ENCODE peak calls at places on chromosomes 1 and 21, in nine cellular contexts. P is Caco-2, R is mammary epithelial cell, D is body of pancreas, J is AG10803, Z is trophoblast cell, A is Peyer's patch, N is GM12865, L is pancreas. E is an unnamed sample.

GRCh38 chr1:108114026-108114599 is 86.0 kb downstream of the SLC25A24 start:
- DNase-seq in P (no peak), R (no peak), D (no peak), J (no peak), Z (no peak), A (no peak), N (no peak), L (no peak), E (no peak)

GRCh38 chr1:41347276-41347675 is 14.0 kb upstream of the FOXO6 start:
- DNase-seq in P (no peak), R (peak; percentile 71), D (no peak), J (no peak), Z (peak; percentile 95), A (no peak), N (no peak), L (no peak), E (peak; percentile 70)

GRCh38 chr1:54297596-54298283 is 97.8 kb downstream of the MRPL37 start:
- DNase-seq in P (no peak), R (no peak), D (no peak), J (peak; percentile 40), Z (no peak), A (no peak), N (no peak), L (no peak), E (no peak)

GRCh38 chr1:219066631-219067349 is 106.9 kb upstream of the LYPLAL1 start:
- DNase-seq in P (no peak), R (peak; percentile 62), D (no peak), J (peak; percentile 73), Z (peak; percentile 78), A (no peak), N (peak; percentile 18), L (no peak), E (peak; percentile 56)

GRCh38 chr1:7704214-7705047 is 66.7 kb upstream of the VAMP3 start:
- DNase-seq in P (peak; percentile 92), R (peak; percentile 88), D (peak; percentile 95), J (peak; percentile 76), Z (peak; percentile 78), A (peak; percentile 96), N (peak; percentile 88), L (peak; percentile 93), E (peak; percentile 96)

GRCh38 chr1:115753830-115754229 is 14.7 kb downstream of the CASQ2 start:
- DNase-seq in P (no peak), R (no peak), D (peak; percentile 21), J (no peak), Z (peak; percentile 52), A (no peak), N (no peak), L (peak; percentile 22), E (no peak)

GRCh38 chr1:20107351-20107750 is 12.0 kb downstream of the PLA2G2D start:
- DNase-seq in P (no peak), R (no peak), D (no peak), J (no peak), Z (no peak), A (no peak), N (no peak), L (no peak), E (no peak)

GRCh38 chr1:234609528-234610042 is 393 bp downstream of the IRF2BP2 start:
- DNase-seq in P (no peak), R (no peak), D (peak; percentile 29), J (no peak), Z (no peak), A (no peak), N (peak; percentile 26), L (no peak), E (no peak)

GRCh38 chr1:50603274-50604271 is 180.3 kb upstream of the DMRTA2 start:
- DNase-seq in P (no peak), R (peak; percentile 88), D (no peak), J (peak; percentile 52), Z (no peak), A (no peak), N (peak; percentile 42), L (no peak), E (peak; percentile 95)

GRCh38 chr1:161176468-161177111 is 717 bp downstream of the B4GALT3 start:
- DNase-seq in P (no peak), R (no peak), D (no peak), J (no peak), Z (no peak), A (no peak), N (no peak), L (no peak), E (no peak)

GRCh38 chr1:161766102-161766981 is at the start of gene ATF6:
- DNase-seq in P (peak; percentile 87), R (peak; percentile 93), D (peak; percentile 94), J (peak; percentile 94), Z (peak; percentile 90), A (peak; percentile 87), N (peak; percentile 93), L (peak; percentile 91), E (peak; percentile 96)

GRCh38 chr1:40664791-40665190 is 691 bp downstream of the RIMS3 start:
- DNase-seq in P (no peak), R (no peak), D (no peak), J (no peak), Z (no peak), A (no peak), N (no peak), L (no peak), E (no peak)

GRCh38 chr1:226677121-226678020 is 61.7 kb downstream of the ITPKB start:
- DNase-seq in P (no peak), R (peak; percentile 93), D (no peak), J (peak; percentile 92), Z (peak; percentile 18), A (no peak), N (peak; percentile 52), L (no peak), E (peak; percentile 81)

GRCh38 chr1:184755226-184756065 is 788 bp upstream of the EDEM3 start:
- DNase-seq in P (no peak), R (no peak), D (no peak), J (peak; percentile 28), Z (peak; percentile 86), A (no peak), N (peak; percentile 36), L (no peak), E (peak; percentile 52)

GRCh38 chr1:243890576-243890975 is 40.5 kb upstream of the AKT3 start:
- DNase-seq in P (no peak), R (no peak), D (no peak), J (peak; percentile 95), Z (peak; percentile 48), A (no peak), N (no peak), L (no peak), E (peak; percentile 3)

GRCh38 chr1:100089082-100089481 is 43.6 kb downstream of the SASS6 start:
- DNase-seq in P (no peak), R (no peak), D (no peak), J (no peak), Z (no peak), A (no peak), N (no peak), L (no peak), E (no peak)

GRCh38 chr1:62117416-62117815 is 77.2 kb upstream of the L1TD1 start:
- DNase-seq in P (no peak), R (no peak), D (no peak), J (peak; percentile 56), Z (no peak), A (no peak), N (no peak), L (no peak), E (no peak)

GRCh38 chr1:40508375-40509341 is at the start of gene EXO5:
- DNase-seq in P (peak; percentile 79), R (peak; percentile 73), D (peak; percentile 75), J (peak; percentile 75), Z (peak; percentile 82), A (peak; percentile 87), N (peak; percentile 92), L (peak; percentile 66), E (peak; percentile 74)

GRCh38 chr1:180278791-180279432 is 48.8 kb downstream of the LHX4 start:
- DNase-seq in P (no peak), R (no peak), D (no peak), J (no peak), Z (peak; percentile 58), A (no peak), N (no peak), L (no peak), E (no peak)

GRCh38 chr1:29550119-29550841 is 314.0 kb downstream of the PTPRU start:
- DNase-seq in P (no peak), R (no peak), D (no peak), J (no peak), Z (peak; percentile 4), A (no peak), N (no peak), L (no peak), E (peak; percentile 13)

GRCh38 chr21:43341349-43342163 is 85.4 kb downstream of the SIK1 start:
- DNase-seq in P (no peak), R (no peak), D (no peak), J (no peak), Z (no peak), A (no peak), N (no peak), L (no peak), E (no peak)

GRCh38 chr21:39568380-39568779 is 44.4 kb upstream of the B3GALT5 start:
- DNase-seq in P (no peak), R (no peak), D (no peak), J (no peak), Z (no peak), A (no peak), N (no peak), L (no peak), E (no peak)

GRCh38 chr1:211066781-211067384 is 67.1 kb downstream of the KCNH1 start:
- DNase-seq in P (no peak), R (no peak), D (no peak), J (no peak), Z (no peak), A (no peak), N (no peak), L (no peak), E (no peak)

GRCh38 chr1:1359668-1360468 is 1.5 kb upstream of the MXRA8 start:
- DNase-seq in P (no peak), R (no peak), D (no peak), J (peak; percentile 90), Z (peak; percentile 79), A (no peak), N (no peak), L (no peak), E (no peak)
- H3K4me3 ChIP-seq in P (no peak overlapping the region), R (no peak overlapping the region), D (no peak overlapping the region), J (peak overlapping the region; percentile 93), Z (no peak overlapping the region), A (no peak overlapping the region), N (no peak overlapping the region), L (no peak overlapping the region), E (no peak overlapping the region)

GRCh38 chr1:153535664-153536585 is at the start of gene S100A6:
- DNase-seq in P (peak; percentile 81), R (peak; percentile 73), D (peak; percentile 63), J (peak; percentile 91), Z (peak; percentile 76), A (peak; percentile 92), N (peak; percentile 37), L (peak; percentile 61), E (peak; percentile 79)
- H3K4me3 ChIP-seq in P (peak within 1 kb of the TSS; percentile 44), R (peak within 1 kb of the TSS; percentile 76), D (peak within 1 kb of the TSS; percentile 33), J (peak within 1 kb of the TSS; percentile 100), Z (peak within 1 kb of the TSS; percentile 32), A (peak within 1 kb of the TSS; percentile 74), N (peak within 1 kb of the TSS; percentile 51), L (peak within 1 kb of the TSS; percentile 53), E (peak within 1 kb of the TSS; percentile 68)

GRCh38 chr1:221736714-221737113 is 5.2 kb downstream of the DUSP10 start:
- DNase-seq in P (no peak), R (no peak), D (no peak), J (no peak), Z (no peak), A (no peak), N (no peak), L (no peak), E (no peak)
- H3K4me3 ChIP-seq in P (no peak overlapping the region), R (peak overlapping the region; percentile 3), D (no peak overlapping the region), J (no peak overlapping the region), Z (no peak overlapping the region), A (no peak overlapping the region), N (peak overlapping the region; percentile 26), L (no peak overlapping the region), E (no peak overlapping the region)

GRCh38 chr21:46551636-46552241 is 53.1 kb downstream of the S100B start:
- DNase-seq in P (no peak), R (no peak), D (no peak), J (no peak), Z (no peak), A (no peak), N (no peak), L (no peak), E (no peak)
- H3K4me3 ChIP-seq in P (no peak overlapping the region), R (no peak overlapping the region), D (no peak overlapping the region), J (no peak overlapping the region), Z (peak overlapping the region; percentile 47), A (no peak overlapping the region), N (no peak overlapping the region), L (no peak overlapping the region), E (no peak overlapping the region)